ENCODE peak calls at places on chromosome 10, in ten cellular contexts. H, F, S, K, V, G, E, U, L and T are unnamed samples.

GRCh38 chr10:60139798-60140566 is 233.6 kb upstream of the CCDC6 start:
- DNase-seq in H (peak; percentile 84), F (no peak), S (peak; percentile 10), K (no peak), V (peak; percentile 49), G (peak; percentile 72), E (peak; percentile 5), U (no peak), L (peak; percentile 86), T (no peak)

GRCh38 chr10:28186461-28186860 is 116.4 kb downstream of the MPP7 start:
- DNase-seq in H (no peak), F (no peak), S (no peak), K (no peak), V (no peak), G (no peak), E (no peak), U (no peak), L (no peak), T (no peak)

GRCh38 chr10:78349165-78349516 is 315.5 kb downstream of the RPS24 start:
- DNase-seq in H (no peak), F (no peak), S (no peak), K (no peak), V (no peak), G (no peak), E (no peak), U (peak; percentile 26), L (no peak), T (no peak)

GRCh38 chr10:80609331-80609730 is 71.6 kb downstream of the SH2D4B start:
- DNase-seq in H (no peak), F (no peak), S (no peak), K (no peak), V (no peak), G (no peak), E (no peak), U (no peak), L (no peak), T (no peak)

GRCh38 chr10:20839141-20839540 is 58.0 kb downstream of the NEBL start:
- DNase-seq in H (peak; percentile 40), F (no peak), S (peak; percentile 21), K (no peak), V (no peak), G (no peak), E (no peak), U (no peak), L (no peak), T (no peak)

GRCh38 chr10:27527597-27528295 is 23.6 kb downstream of the RAB18 start:
- DNase-seq in H (no peak), F (no peak), S (no peak), K (no peak), V (no peak), G (no peak), E (no peak), U (no peak), L (no peak), T (no peak)

GRCh38 chr10:104022020-104022419 is 55.1 kb downstream of the SLK start:
- DNase-seq in H (no peak), F (no peak), S (no peak), K (no peak), V (no peak), G (no peak), E (no peak), U (no peak), L (no peak), T (no peak)

GRCh38 chr10:60894816-60895215 is 49.2 kb downstream of the RHOBTB1 start:
- DNase-seq in H (no peak), F (no peak), S (peak; percentile 40), K (no peak), V (no peak), G (no peak), E (no peak), U (no peak), L (peak; percentile 35), T (no peak)

GRCh38 chr10:95266674-95267095 is 24.1 kb downstream of the PDLIM1 start:
- DNase-seq in H (peak; percentile 96), F (no peak), S (peak; percentile 83), K (no peak), V (peak; percentile 85), G (peak; percentile 88), E (no peak), U (no peak), L (peak; percentile 97), T (peak; percentile 45)

GRCh38 chr10:15180736-15181135 is 12.2 kb upstream of the NMT2 start:
- DNase-seq in H (no peak), F (no peak), S (no peak), K (no peak), V (no peak), G (no peak), E (no peak), U (no peak), L (peak; percentile 56), T (no peak)

GRCh38 chr10:132247943-132248342 is 59.8 kb downstream of the STK32C start:
- DNase-seq in H (no peak), F (no peak), S (no peak), K (no peak), V (no peak), G (no peak), E (no peak), U (no peak), L (no peak), T (no peak)
- H3K4me3 ChIP-seq in H (no peak overlapping the region), F (no peak overlapping the region), S (no peak overlapping the region), K (no peak overlapping the region), V (no peak overlapping the region), G (no peak overlapping the region), E (no peak overlapping the region), U (no peak overlapping the region), L (no peak overlapping the region), T (no peak overlapping the region)

GRCh38 chr10:84571146-84571545 is 242.8 kb downstream of the CCSER2 start:
- DNase-seq in H (no peak), F (no peak), S (no peak), K (peak; percentile 37), V (no peak), G (no peak), E (no peak), U (no peak), L (no peak), T (no peak)

GRCh38 chr10:84574101-84574500 is 245.7 kb downstream of the CCSER2 start:
- DNase-seq in H (no peak), F (no peak), S (peak; percentile 18), K (no peak), V (no peak), G (no peak), E (no peak), U (no peak), L (no peak), T (no peak)
- TF ChIP-seq CTCF in H (no peak), F (no peak), S (peak; percentile 11), K (no peak), V (no peak), G (no peak), E (no peak), U (no peak), L (peak; percentile 50), T (no peak)

GRCh38 chr10:102121739-102122372 is 1.7 kb upstream of the LDB1 start:
- DNase-seq in H (peak; percentile 45), F (no peak), S (no peak), K (no peak), V (no peak), G (peak; percentile 69), E (peak; percentile 51), U (no peak), L (no peak), T (no peak)
- H3K4me3 ChIP-seq in H (peak overlapping the region; percentile 83), F (peak overlapping the region; percentile 88), S (no peak overlapping the region), K (peak overlapping the region; percentile 87), V (peak overlapping the region; percentile 91), G (peak overlapping the region; percentile 89), E (peak overlapping the region; percentile 73), U (peak overlapping the region; percentile 83), L (no peak overlapping the region), T (no peak overlapping the region)

GRCh38 chr10:63155388-63156028 is 22.4 kb downstream of the NRBF2 start:
- DNase-seq in H (peak; percentile 19), F (no peak), S (no peak), K (no peak), V (no peak), G (peak; percentile 19), E (no peak), U (no peak), L (no peak), T (no peak)

GRCh38 chr10:63156236-63156635 is 23.1 kb downstream of the NRBF2 start:
- DNase-seq in H (no peak), F (no peak), S (no peak), K (no peak), V (no peak), G (no peak), E (no peak), U (no peak), L (no peak), T (no peak)

GRCh38 chr10:63150745-63151144 is 17.6 kb downstream of the NRBF2 start:
- DNase-seq in H (no peak), F (no peak), S (no peak), K (no peak), V (no peak), G (no peak), E (no peak), U (no peak), L (no peak), T (no peak)

GRCh38 chr10:63157845-63158624 is 24.9 kb downstream of the NRBF2 start:
- DNase-seq in H (peak; percentile 91), F (no peak), S (peak; percentile 35), K (no peak), V (peak; percentile 71), G (peak; percentile 95), E (peak; percentile 85), U (no peak), L (peak; percentile 76), T (peak; percentile 93)

GRCh38 chr10:63154546-63155387 is 21.6 kb downstream of the NRBF2 start:
- DNase-seq in H (no peak), F (no peak), S (no peak), K (no peak), V (no peak), G (no peak), E (no peak), U (no peak), L (no peak), T (no peak)
- TF ChIP-seq CTCF in H (no peak), F (no peak), S (no peak), K (no peak), V (no peak), G (no peak), E (no peak), U (no peak), L (no peak), T (no peak)

GRCh38 chr10:68334672-68335467 is 2.1 kb upstream of the PBLD start:
- DNase-seq in H (no peak), F (no peak), S (no peak), K (no peak), V (no peak), G (no peak), E (no peak), U (no peak), L (no peak), T (no peak)
- H3K4me3 ChIP-seq in H (peak overlapping the region; percentile 94), F (peak overlapping the region; percentile 92), S (peak overlapping the region; percentile 88), K (peak overlapping the region; percentile 97), V (peak overlapping the region; percentile 91), G (peak overlapping the region; percentile 98), E (peak overlapping the region; percentile 82), U (peak overlapping the region; percentile 88), L (peak overlapping the region; percentile 78), T (peak overlapping the region; percentile 82)

GRCh38 chr10:74976565-74976964 is 134.9 kb upstream of the SAMD8 start:
- DNase-seq in H (no peak), F (no peak), S (no peak), K (no peak), V (no peak), G (no peak), E (no peak), U (no peak), L (no peak), T (peak; percentile 68)
- TF ChIP-seq CTCF in H (no peak), F (no peak), S (no peak), K (no peak), V (no peak), G (no peak), E (no peak), U (no peak), L (no peak), T (peak; percentile 22)